ENCODE peak calls at places on chromosome 12, in seven cellular contexts. One of them, this sample, is unnamed.
A peak's percentile ranks its signal among the peaks of the same experiment; 100 is the strongest.

GRCh38 chr12:71653137-71653536 is 10.5 kb downstream of the ZFC3H1 start:
- DNase-seq in transverse colon: no peak
- DNase-seq in cardiac muscle cell: no peak
- DNase-seq in upper lobe of right lung: no peak
- DNase-seq in AG04450: no peak
- DNase-seq in heart right ventricle: no peak
- DNase-seq in uterus: no peak
- DNase-seq in this sample: no peak

GRCh38 chr12:31001581-31002360 is 71.9 kb upstream of the DDX11 start:
- DNase-seq in transverse colon: no peak
- DNase-seq in heart right ventricle: no peak
- DNase-seq in cardiac muscle cell: no peak
- DNase-seq in uterus: no peak
- DNase-seq in AG04450: no peak
- DNase-seq in upper lobe of right lung: peak; percentile 34
- DNase-seq in this sample: no peak

GRCh38 chr12:27525373-27525772 is 1.4 kb downstream of the PPFIBP1 start:
- DNase-seq in heart right ventricle: no peak
- DNase-seq in transverse colon: no peak
- DNase-seq in uterus: peak; percentile 51
- DNase-seq in cardiac muscle cell: no peak
- DNase-seq in AG04450: no peak
- DNase-seq in upper lobe of right lung: no peak
- DNase-seq in this sample: no peak

GRCh38 chr12:10771132-10771733 is 31.2 kb downstream of the TAS2R7 start:
- DNase-seq in upper lobe of right lung: no peak
- DNase-seq in AG04450: peak; percentile 18
- DNase-seq in uterus: no peak
- DNase-seq in cardiac muscle cell: peak; percentile 21
- DNase-seq in heart right ventricle: no peak
- DNase-seq in transverse colon: no peak
- DNase-seq in this sample: no peak

GRCh38 chr12:124472690-124473279 is 94.6 kb downstream of the NCOR2 start:
- DNase-seq in transverse colon: no peak
- DNase-seq in uterus: no peak
- DNase-seq in cardiac muscle cell: no peak
- DNase-seq in upper lobe of right lung: no peak
- DNase-seq in AG04450: no peak
- DNase-seq in heart right ventricle: peak; percentile 10
- DNase-seq in this sample: no peak

GRCh38 chr12:48122065-48122834 is 3.1 kb downstream of the PFKM start:
- DNase-seq in transverse colon: no peak
- DNase-seq in cardiac muscle cell: no peak
- DNase-seq in uterus: no peak
- DNase-seq in AG04450: no peak
- DNase-seq in upper lobe of right lung: no peak
- DNase-seq in heart right ventricle: no peak
- DNase-seq in this sample: no peak

GRCh38 chr12:119748512-119748911 is 80.6 kb downstream of the PRKAB1 start:
- DNase-seq in AG04450: no peak
- DNase-seq in uterus: no peak
- DNase-seq in transverse colon: no peak
- DNase-seq in heart right ventricle: no peak
- DNase-seq in cardiac muscle cell: no peak
- DNase-seq in upper lobe of right lung: no peak
- DNase-seq in this sample: no peak

GRCh38 chr12:50778663-50779590 is 15.0 kb downstream of the ATF1 start:
- DNase-seq in upper lobe of right lung: no peak
- DNase-seq in transverse colon: no peak
- DNase-seq in uterus: no peak
- DNase-seq in cardiac muscle cell: no peak
- DNase-seq in AG04450: no peak
- DNase-seq in heart right ventricle: no peak
- DNase-seq in this sample: no peak

GRCh38 chr12:103012884-103013283 is 55.4 kb downstream of the ASCL1 start:
- DNase-seq in transverse colon: no peak
- DNase-seq in AG04450: no peak
- DNase-seq in cardiac muscle cell: no peak
- DNase-seq in uterus: no peak
- DNase-seq in heart right ventricle: no peak
- DNase-seq in upper lobe of right lung: no peak
- DNase-seq in this sample: peak; percentile 66

GRCh38 chr12:85468356-85469157 is 188.5 kb downstream of the ALX1 start:
- DNase-seq in heart right ventricle: no peak
- DNase-seq in AG04450: peak; percentile 8
- DNase-seq in transverse colon: peak; percentile 45
- DNase-seq in uterus: no peak
- DNase-seq in cardiac muscle cell: peak; percentile 62
- DNase-seq in upper lobe of right lung: no peak
- DNase-seq in this sample: no peak

GRCh38 chr12:63098851-63099250 is 52.1 kb downstream of the AVPR1A start:
- DNase-seq in cardiac muscle cell: no peak
- DNase-seq in upper lobe of right lung: no peak
- DNase-seq in heart right ventricle: no peak
- DNase-seq in uterus: no peak
- DNase-seq in AG04450: no peak
- DNase-seq in transverse colon: no peak
- DNase-seq in this sample: no peak

GRCh38 chr12:105562727-105563072 is 232.2 kb downstream of the C12orf75 start:
- DNase-seq in heart right ventricle: no peak
- DNase-seq in AG04450: peak; percentile 11
- DNase-seq in transverse colon: peak; percentile 16
- DNase-seq in uterus: no peak
- DNase-seq in upper lobe of right lung: no peak
- DNase-seq in cardiac muscle cell: no peak
- DNase-seq in this sample: no peak
- H3K27ac ChIP-seq in heart right ventricle: no peak overlapping the region
- H3K27ac ChIP-seq in AG04450: peak overlapping the region; percentile 87
- H3K27ac ChIP-seq in transverse colon: peak overlapping the region; percentile 58
- H3K27ac ChIP-seq in uterus: no peak overlapping the region
- H3K27ac ChIP-seq in upper lobe of right lung: no peak overlapping the region
- H3K27ac ChIP-seq in cardiac muscle cell: no peak overlapping the region
- H3K27ac ChIP-seq in this sample: no peak overlapping the region

GRCh38 chr12:52630104-52630500 is 11.7 kb upstream of the KRT73 start:
- DNase-seq in cardiac muscle cell: no peak
- DNase-seq in transverse colon: no peak
- DNase-seq in heart right ventricle: no peak
- DNase-seq in upper lobe of right lung: no peak
- DNase-seq in uterus: no peak
- DNase-seq in AG04450: no peak
- DNase-seq in this sample: no peak
- H3K4me3 ChIP-seq in cardiac muscle cell: no peak overlapping the region
- H3K4me3 ChIP-seq in transverse colon: no peak overlapping the region
- H3K4me3 ChIP-seq in heart right ventricle: no peak overlapping the region
- H3K4me3 ChIP-seq in upper lobe of right lung: no peak overlapping the region
- H3K4me3 ChIP-seq in uterus: no peak overlapping the region
- H3K4me3 ChIP-seq in AG04450: no peak overlapping the region
- H3K4me3 ChIP-seq in this sample: no peak overlapping the region

GRCh38 chr12:106773945-106774807 is at the start of gene RIC8B:
- DNase-seq in transverse colon: peak; percentile 96
- DNase-seq in cardiac muscle cell: peak; percentile 98
- DNase-seq in uterus: peak; percentile 97
- DNase-seq in AG04450: peak; percentile 97
- DNase-seq in upper lobe of right lung: peak; percentile 98
- DNase-seq in heart right ventricle: peak; percentile 95
- DNase-seq in this sample: peak; percentile 98
- TF ChIP-seq CTCF in transverse colon: no peak
- TF ChIP-seq CTCF in cardiac muscle cell: no peak
- TF ChIP-seq CTCF in uterus: no peak
- TF ChIP-seq CTCF in AG04450: no peak
- TF ChIP-seq CTCF in upper lobe of right lung: no peak
- TF ChIP-seq CTCF in heart right ventricle: peak; percentile 21
- TF ChIP-seq CTCF in this sample: no peak

GRCh38 chr12:57141249-57141648 is 6.2 kb downstream of the LRP1-AS start:
- DNase-seq in transverse colon: peak; percentile 5
- DNase-seq in heart right ventricle: no peak
- DNase-seq in AG04450: no peak
- DNase-seq in upper lobe of right lung: no peak
- DNase-seq in uterus: no peak
- DNase-seq in cardiac muscle cell: no peak
- DNase-seq in this sample: no peak
- H3K27ac ChIP-seq in transverse colon: peak overlapping the region; percentile 22
- H3K27ac ChIP-seq in heart right ventricle: no peak overlapping the region
- H3K27ac ChIP-seq in AG04450: no peak overlapping the region
- H3K27ac ChIP-seq in upper lobe of right lung: peak overlapping the region; percentile 30
- H3K27ac ChIP-seq in uterus: peak overlapping the region; percentile 99
- H3K27ac ChIP-seq in cardiac muscle cell: no peak overlapping the region
- H3K27ac ChIP-seq in this sample: peak overlapping the region; percentile 73